ENCODE peak calls at places on chromosomes 11 and 22, in nine cellular contexts. Z is activated T-helper 1 cell treated with anti-CD3 and anti-CD28 coated beads, Interleukin-2, amount 50 U/mL, for 16 hours; O is transverse colon; S is germinal center; J is cardiac fibroblast; Y is Calu3; U is AG20443; R is AML-193; D is body of pancreas. C is an unnamed sample.

GRCh38 chr11:1084561-1085439 is 10.1 kb downstream of the MUC2 start:
- DNase-seq in Z (no peak), O (no peak), S (no peak), J (no peak), Y (no peak), U (no peak), R (no peak), D (peak), C (no peak)

GRCh38 chr11:22432331-22433065 is 94.3 kb downstream of the SLC17A6 start:
- DNase-seq in Z (no peak), O (no peak), S (no peak), J (peak), Y (no peak), U (peak), R (no peak), D (peak), C (no peak)

GRCh38 chr11:64036081-64037026 is 623 bp downstream of the FLRT1 start:
- DNase-seq in Z (no peak), O (no peak), S (no peak), J (peak), Y (no peak), U (peak), R (no peak), D (no peak), C (no peak)

GRCh38 chr11:44818110-44818509 is 91.3 kb downstream of the TSPAN18 start:
- DNase-seq in Z (no peak), O (no peak), S (no peak), J (no peak), Y (no peak), U (no peak), R (no peak), D (no peak), C (no peak)

GRCh38 chr11:35389112-35389511 is 30.2 kb downstream of the SLC1A2 start:
- DNase-seq in Z (no peak), O (no peak), S (no peak), J (no peak), Y (no peak), U (no peak), R (no peak), D (peak), C (no peak)

GRCh38 chr22:38612217-38613006 is 42.4 kb upstream of the DMC1 start:
- DNase-seq in Z (no peak), O (no peak), S (no peak), J (no peak), Y (no peak), U (no peak), R (no peak), D (no peak), C (peak)

GRCh38 chr11:2690596-2691354 is 9.0 kb downstream of the KCNQ1OT1 start:
- DNase-seq in Z (no peak), O (no peak), S (no peak), J (no peak), Y (no peak), U (no peak), R (no peak), D (peak), C (peak)

GRCh38 chr11:44143987-44144909 is 48.8 kb downstream of the EXT2 start:
- DNase-seq in Z (no peak), O (no peak), S (no peak), J (no peak), Y (no peak), U (no peak), R (no peak), D (no peak), C (no peak)

GRCh38 chr22:22429374-22430108 is 79.0 kb downstream of the ZNF280B start:
- DNase-seq in Z (no peak), O (no peak), S (no peak), J (peak), Y (no peak), U (no peak), R (no peak), D (no peak), C (no peak)

GRCh38 chr11:59545179-59546020 is 34.1 kb downstream of the OR4D9 start:
- DNase-seq in Z (no peak), O (no peak), S (no peak), J (peak), Y (peak), U (no peak), R (no peak), D (no peak), C (no peak)